ENCODE peak calls at places on chromosome 12, in six cellular contexts. B is A549, W is endothelial cell of umbilical vein, E is HepG2, H is K562, I is GM12878. M is an unnamed sample.

GRCh38 chr12:86186449-86186848 is 69.7 kb downstream of the MGAT4C start:
- DNase-seq in W (no peak), E (peak), B (no peak), H (no peak), I (no peak), M (peak)

GRCh38 chr12:90628213-90628612 is 326.8 kb downstream of the CCER1 start:
- DNase-seq in E (no peak), I (no peak), W (no peak), H (no peak), B (no peak), M (no peak)

GRCh38 chr12:92196368-92196767 is 50.7 kb upstream of the BTG1 start:
- DNase-seq in E (no peak), H (no peak), B (no peak), W (no peak), I (no peak), M (no peak)

GRCh38 chr12:27400856-27401255 is 45.7 kb upstream of the SMCO2 start:
- DNase-seq in W (no peak), I (no peak), E (no peak), B (no peak), H (no peak), M (no peak)

GRCh38 chr12:9662488-9662887 is 7.0 kb upstream of the CLEC2D start:
- DNase-seq in H (no peak), I (no peak), B (no peak), W (no peak), E (no peak), M (no peak)

GRCh38 chr12:182381-182883 is 31.5 kb downstream of the SLC6A12 start:
- DNase-seq in W (no peak), H (no peak), I (no peak), E (no peak), B (peak), M (peak)

GRCh38 chr12:122979908-122980191 is 631 bp upstream of the ARL6IP4 start:
- DNase-seq in I (no peak), B (no peak), E (no peak), H (no peak), W (no peak), M (no peak)

GRCh38 chr12:61757831-61758505 is 502.2 kb upstream of the USP15 start:
- DNase-seq in I (no peak), E (no peak), B (no peak), W (no peak), H (no peak), M (no peak)

GRCh38 chr12:130083002-130083401 is 79.3 kb upstream of the FZD10 start:
- DNase-seq in W (no peak), E (no peak), B (no peak), I (no peak), H (no peak), M (no peak)

GRCh38 chr12:106564678-106565329 is 18.0 kb upstream of the RFX4 start:
- DNase-seq in E (no peak), W (no peak), I (no peak), B (no peak), H (no peak), M (no peak)

GRCh38 chr12:89333564-89334252 is 18.6 kb downstream of the DUSP6 start:
- DNase-seq in E (no peak), W (no peak), I (no peak), H (no peak), B (no peak), M (peak)

GRCh38 chr12:95213119-95213518 is 4.1 kb downstream of the FGD6 start:
- DNase-seq in B (no peak), H (no peak), I (no peak), E (no peak), W (no peak), M (no peak)

GRCh38 chr12:57460457-57461325 is 1.1 kb downstream of the GLI1 start:
- DNase-seq in B (peak), I (no peak), H (peak), W (no peak), E (no peak), M (no peak)

GRCh38 chr12:6606331-6607131 is 648 bp downstream of the CHD4 start:
- DNase-seq in H (peak), W (peak), B (peak), I (no peak), E (peak), M (peak)

GRCh38 chr12:110373025-110373876 is 30.3 kb downstream of the ANAPC7 start:
- DNase-seq in I (no peak), W (no peak), E (no peak), B (no peak), H (no peak), M (no peak)

GRCh38 chr12:34244608-34245007 is 222.3 kb downstream of the ALG10 start:
- DNase-seq in B (no peak), I (no peak), E (no peak), H (no peak), W (no peak), M (no peak)

GRCh38 chr12:120230326-120230973 is 29.5 kb upstream of the RPLP0 start:
- DNase-seq in E (peak), I (no peak), H (peak), W (peak), B (peak), M (no peak)

GRCh38 chr12:15151141-15152091 is 69.8 kb downstream of the RERG start:
- DNase-seq in H (no peak), B (no peak), I (no peak), E (peak), W (peak), M (peak)

GRCh38 chr12:92899388-92900001 is 29.6 kb downstream of the EEA1 start:
- DNase-seq in E (peak), B (peak), H (no peak), I (no peak), W (peak), M (peak)

GRCh38 chr12:57459750-57460400 is at the start of gene GLI1:
- DNase-seq in W (no peak), H (peak), E (no peak), I (no peak), B (peak), M (no peak)

GRCh38 chr12:87142346-87142745 is 886.2 kb upstream of the MGAT4C start:
- DNase-seq in W (no peak), B (no peak), H (no peak), E (no peak), I (no peak), M (no peak)

GRCh38 chr12:94779520-94779919 is 129.2 kb upstream of the TMCC3 start:
- DNase-seq in E (no peak), W (peak), H (no peak), B (no peak), I (no peak), M (no peak)

GRCh38 chr12:38137287-38137686 is 179.3 kb upstream of the ALG10B start:
- DNase-seq in B (no peak), H (no peak), W (no peak), I (no peak), E (no peak), M (no peak)

GRCh38 chr12:69024907-69025306 is 91.9 kb upstream of the CPM start:
- DNase-seq in H (no peak), I (no peak), E (no peak), W (no peak), B (no peak), M (no peak)

GRCh38 chr12:57745485-57745881 is 644 bp downstream of the TSPAN31 start:
- DNase-seq in W (no peak), I (no peak), E (no peak), H (no peak), B (no peak), M (peak)

GRCh38 chr12:10361084-10361483 is 28.8 kb downstream of the KLRK1 start:
- DNase-seq in W (no peak), E (no peak), I (no peak), H (no peak), B (no peak), M (peak)

GRCh38 chr12:106245767-106246166 is 2.1 kb downstream of the CKAP4 start:
- DNase-seq in H (no peak), E (no peak), B (peak), I (no peak), W (peak), M (no peak)

GRCh38 chr12:80838024-80838658 is 99.6 kb downstream of the LIN7A start:
- DNase-seq in B (no peak), W (no peak), E (peak), I (no peak), H (no peak), M (no peak)

GRCh38 chr12:7114851-7115250 is 5.8 kb upstream of the C1RL start:
- DNase-seq in E (no peak), I (no peak), H (no peak), B (no peak), W (no peak), M (no peak)

GRCh38 chr12:105172037-105172436 is 63.9 kb downstream of the APPL2 start:
- DNase-seq in E (no peak), W (no peak), B (no peak), H (no peak), I (no peak), M (no peak)

GRCh38 chr12:105168006-105168405 is 60.5 kb downstream of the WASHC4 start:
- DNase-seq in E (no peak), W (no peak), B (no peak), H (no peak), I (no peak), M (no peak)

GRCh38 chr12:105166736-105167135 is 59.2 kb downstream of the WASHC4 start:
- DNase-seq in H (no peak), I (no peak), W (no peak), E (no peak), B (no peak), M (no peak)

GRCh38 chr12:105167346-105167745 is 59.8 kb downstream of the WASHC4 start:
- DNase-seq in E (no peak), W (no peak), I (no peak), B (no peak), H (no peak), M (no peak)

DNA sequence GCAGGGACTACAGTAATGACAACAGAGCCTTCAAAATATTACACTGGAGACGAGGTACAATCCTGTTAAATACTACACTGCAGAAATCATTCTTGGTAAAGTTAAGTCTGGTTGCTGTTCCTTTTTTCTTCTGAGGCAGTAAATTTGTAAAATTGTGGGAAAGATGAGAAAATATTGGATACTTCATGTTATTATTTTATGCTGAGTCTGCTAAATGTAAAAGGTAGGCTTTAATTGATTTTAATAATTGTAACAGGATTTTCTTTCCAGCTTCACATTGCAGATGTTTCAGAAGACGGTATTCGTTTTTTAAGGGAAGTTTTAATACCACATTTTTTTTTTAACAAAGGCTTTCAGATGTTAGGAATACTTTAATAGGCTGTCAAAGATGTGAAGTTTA is 62.6 kb downstream of the WASHC4 start:
- DNase-seq in B (no peak), E (no peak), H (no peak), I (no peak), W (no peak), M (no peak)
- TF ChIP-seq CTCF in B (no peak), E (no peak), H (no peak), I (no peak), W (no peak), M (no peak)

GRCh38 chr12:101925352-101925751 is 48.0 kb downstream of the DRAM1 start:
- DNase-seq in E (no peak), B (peak), W (no peak), I (no peak), H (no peak), M (peak)
- TF ChIP-seq MYC in E (no peak), B (no peak), W (no peak), I (no peak), H (no peak), M (no peak)

DNA sequence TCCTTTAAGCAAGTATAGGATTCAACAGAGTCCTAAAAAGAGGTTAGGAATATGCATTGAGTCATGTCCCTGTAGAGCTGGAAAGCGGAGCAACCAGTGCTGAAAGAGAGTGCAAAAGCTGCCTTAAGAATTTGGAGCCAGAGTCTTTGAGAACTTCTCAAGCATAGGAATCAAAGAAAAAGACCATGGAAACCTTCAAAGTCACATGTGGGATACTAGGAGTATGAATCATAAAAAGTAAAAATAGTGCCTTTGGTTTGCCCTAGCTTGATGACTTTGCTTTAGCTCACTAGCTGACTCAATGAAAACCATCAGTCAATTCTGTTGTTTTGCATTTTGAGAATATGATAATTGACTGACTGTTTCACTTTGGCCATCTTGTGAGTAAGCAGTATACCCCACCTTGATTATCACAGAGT is 248.4 kb upstream of the KRR1 start:
- DNase-seq in I (no peak), B (no peak), W (peak), E (no peak), H (no peak), M (no peak)
- TF ChIP-seq MAX in I (no peak), B (no peak), W (no peak), E (no peak), H (no peak), M (no peak)

GRCh38 chr12:4082809-4083447 is 190.6 kb upstream of the CCND2 start:
- DNase-seq in I (no peak), E (no peak), W (no peak), H (no peak), B (no peak), M (no peak)
- TF ChIP-seq CTCF in I (no peak), E (no peak), W (no peak), H (no peak), B (no peak), M (no peak)

DNA sequence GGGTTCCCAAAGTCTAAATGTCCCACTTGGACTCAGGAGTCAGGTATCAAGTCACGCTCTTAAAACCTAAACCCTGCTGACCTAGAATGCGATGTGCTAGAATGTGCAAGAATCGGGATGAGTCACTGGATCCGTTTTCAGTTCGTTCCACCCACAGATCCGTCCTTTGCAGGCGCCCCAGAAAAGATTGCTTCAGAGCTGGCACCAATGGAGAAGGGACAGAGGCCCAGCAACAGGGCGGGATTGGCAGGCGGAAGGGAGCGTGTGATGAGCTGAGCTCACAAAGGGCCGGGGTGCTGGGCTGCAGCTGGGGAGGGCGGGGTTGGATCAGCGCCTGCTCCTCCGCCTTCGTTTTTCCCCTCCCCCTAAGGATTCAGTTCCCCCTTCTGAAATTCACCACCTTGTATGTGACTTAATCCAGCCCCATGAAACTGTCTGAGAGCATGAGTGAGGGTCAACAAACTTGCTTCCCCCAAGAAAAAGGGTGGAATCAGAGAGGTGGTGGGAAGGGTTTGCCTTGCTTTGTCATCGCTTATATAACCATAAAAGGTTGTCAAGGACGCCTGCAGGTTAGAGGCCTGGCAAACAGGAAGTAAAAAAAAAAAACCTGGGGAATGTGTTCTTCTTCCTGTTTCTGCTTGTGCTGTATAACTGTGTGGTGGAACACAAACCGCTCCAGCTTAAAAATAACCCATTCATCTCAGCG is 2.8 kb upstream of the UBC start:
- DNase-seq in H (peak), I (peak), B (peak), E (peak), W (peak), M (peak)
- TF ChIP-seq MYC in H (peak), I (no peak), B (no peak), E (peak), W (peak), M (peak)

DNA sequence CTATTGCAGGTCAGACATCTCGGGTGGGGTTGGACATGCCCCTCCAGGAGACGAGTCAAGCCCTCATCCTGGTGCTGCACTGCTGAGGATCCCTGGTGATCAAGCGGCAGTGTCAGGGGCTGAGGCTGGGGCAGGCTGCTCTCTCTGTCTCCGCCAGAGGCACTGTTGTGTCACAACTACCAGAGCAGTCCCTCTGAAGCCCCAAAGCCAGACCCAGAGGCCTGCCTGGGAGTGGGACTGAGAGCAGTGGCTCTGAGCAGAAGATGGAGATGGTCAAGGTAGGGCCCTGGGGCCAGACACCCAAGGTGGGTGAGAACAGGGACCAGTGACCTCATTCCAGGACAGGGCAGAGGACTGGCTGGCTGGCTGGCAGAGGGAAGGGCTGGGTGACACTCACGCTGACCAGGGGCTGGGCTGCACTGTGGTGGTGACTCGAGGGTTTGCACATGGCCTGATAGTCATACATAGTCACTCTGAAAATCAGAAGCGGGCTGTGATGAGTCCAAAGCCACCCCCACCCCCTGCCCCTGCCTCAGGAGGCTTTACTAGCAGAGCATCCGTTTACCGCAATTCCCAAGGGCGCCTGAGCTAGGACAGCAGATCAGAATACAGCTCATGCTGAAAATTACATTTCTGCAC is 19.6 kb upstream of the LRTM2 start:
- DNase-seq in E (peak), H (no peak), I (no peak), W (peak), B (peak), M (peak)
- TF ChIP-seq MAX in E (no peak), H (no peak), I (no peak), W (no peak), B (no peak), M (peak)

DNA sequence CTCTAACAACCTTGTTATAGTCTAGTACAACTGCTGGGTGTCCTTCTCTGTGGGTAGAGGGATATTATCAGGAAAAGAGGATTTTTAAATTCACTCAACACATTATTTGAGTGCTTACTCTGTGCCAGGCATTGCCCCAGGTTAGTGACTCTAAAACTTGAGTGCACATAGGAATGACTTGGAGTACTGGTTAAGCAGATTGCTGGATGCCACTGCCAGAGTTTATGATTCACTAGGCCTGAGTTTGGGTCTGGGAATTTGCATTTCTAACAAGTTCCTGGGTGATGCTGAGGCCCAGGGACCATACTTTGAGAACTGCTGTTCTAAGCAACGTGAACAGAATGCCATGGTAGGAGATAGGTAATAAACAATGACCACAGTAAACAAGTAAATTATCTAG is 96.6 kb downstream of the CFAP54 start:
- DNase-seq in E (no peak), B (no peak), W (no peak), H (no peak), I (no peak), M (no peak)
- TF ChIP-seq CTCF in E (no peak), B (no peak), W (no peak), H (no peak), I (no peak), M (no peak)

GRCh38 chr12:64756371-64756770 is 2.8 kb downstream of the GNS start:
- DNase-seq in E (no peak), I (no peak), W (no peak), H (no peak), B (no peak), M (no peak)
- TF ChIP-seq MYC in E (no peak), I (no peak), W (no peak), H (no peak), B (no peak), M (no peak)

GRCh38 chr12:47408171-47408871 is 297.5 kb downstream of the RPAP3 start:
- DNase-seq in E (peak), H (no peak), W (peak), I (peak), B (peak), M (peak)
- TF ChIP-seq MAX in E (no peak), H (no peak), W (no peak), I (no peak), B (no peak), M (no peak)